ENCODE peak calls at places on chromosomes 3 and 15, in nine cellular contexts. W is tibial artery; G is right atrium auricular region; R is CD8-positive, alpha-beta memory T cell; Y is cardiac muscle cell; B is adrenal gland; V is upper lobe of right lung; X is HCT116; I is transverse colon. F is an unnamed sample. For H3K36me3, the result is how much of the 10 kb centered on the place peaks cover.

GRCh38 chr3:165744025-165744424 is 93.2 kb downstream of the BCHE start:
- DNase-seq in R (no peak), X (no peak), I (no peak), W (no peak), Y (no peak), G (no peak), V (no peak), B (no peak), F (no peak)

GRCh38 chr15:60964527-60964926 is 264.6 kb downstream of the RORA start:
- DNase-seq in G (no peak), I (no peak), Y (no peak), B (peak), X (no peak), W (no peak), R (no peak), V (no peak), F (no peak)

GRCh38 chr3:184629555-184630160 is 68.1 kb downstream of the EPHB3 start:
- DNase-seq in V (no peak), B (no peak), W (no peak), I (no peak), X (no peak), R (no peak), Y (no peak), G (no peak), F (no peak)

GRCh38 chr3:129485681-129486056 is 42.8 kb upstream of the RHO start:
- DNase-seq in X (no peak), Y (peak), B (peak), R (no peak), G (peak), V (peak), W (peak), I (peak), F (no peak)

GRCh38 chr15:42772901-42773300 is 36.0 kb upstream of the CDAN1 start:
- DNase-seq in X (no peak), W (no peak), Y (no peak), R (no peak), B (peak), G (no peak), V (no peak), I (no peak), F (no peak)

GRCh38 chr3:157347577-157348303 is 88.9 kb upstream of the PTX3 start:
- DNase-seq in W (no peak), X (no peak), I (no peak), G (no peak), V (no peak), B (no peak), R (no peak), Y (peak), F (no peak)

GRCh38 chr3:52436500-52437106 is 8.3 kb downstream of the SEMA3G start:
- DNase-seq in Y (peak), R (no peak), I (no peak), V (no peak), W (peak), G (no peak), B (no peak), X (no peak), F (no peak)

GRCh38 chr3:12473503-12473902 is 10.8 kb upstream of the TSEN2 start:
- DNase-seq in G (no peak), B (no peak), I (no peak), R (no peak), Y (no peak), W (no peak), V (no peak), X (no peak), F (no peak)

GRCh38 chr3:16130066-16130465 is 44.4 kb upstream of the GALNT15 start:
- DNase-seq in X (no peak), W (peak), B (no peak), Y (peak), I (no peak), G (no peak), R (no peak), V (no peak), F (no peak)

GRCh38 chr3:181581651-181582050 is 130.1 kb upstream of the SOX2 start:
- DNase-seq in R (no peak), I (no peak), G (no peak), X (no peak), B (no peak), W (no peak), V (no peak), Y (no peak), F (no peak)

GRCh38 chr15:101353240-101353639 is 58.2 kb upstream of the SNRPA1 start:
- DNase-seq in X (no peak), I (no peak), V (no peak), Y (peak), R (no peak), B (no peak), W (no peak), G (no peak), F (no peak)

DNA sequence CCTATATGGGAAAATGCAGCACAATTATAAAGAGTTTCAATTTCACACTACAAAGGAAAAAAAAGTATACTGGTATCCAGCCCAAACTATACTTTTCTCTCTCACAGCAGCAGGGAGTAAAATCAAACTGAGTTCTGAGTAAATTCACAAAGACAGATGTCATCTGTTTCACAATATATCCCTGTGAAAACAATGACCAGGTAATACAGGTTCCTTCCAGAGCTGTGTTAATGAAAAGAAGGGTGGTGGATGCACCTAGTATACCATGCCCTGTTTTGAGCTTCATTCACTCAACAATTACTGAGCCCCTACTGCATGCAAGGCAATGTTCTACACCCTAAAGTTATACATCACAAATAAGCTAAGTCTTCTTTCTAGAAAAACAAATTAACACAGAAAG is 108.5 kb downstream of the TJP1 start:
- DNase-seq in W (no peak), V (no peak), I (no peak), Y (no peak), R (no peak), X (no peak), B (no peak), G (no peak), F (no peak)
- H3K36me3 ChIP-seq in W (half or more), V (half or more), I (under half), Y (half or more), R (under half), X (under half), B (half or more), G (half or more), F (half or more)

DNA sequence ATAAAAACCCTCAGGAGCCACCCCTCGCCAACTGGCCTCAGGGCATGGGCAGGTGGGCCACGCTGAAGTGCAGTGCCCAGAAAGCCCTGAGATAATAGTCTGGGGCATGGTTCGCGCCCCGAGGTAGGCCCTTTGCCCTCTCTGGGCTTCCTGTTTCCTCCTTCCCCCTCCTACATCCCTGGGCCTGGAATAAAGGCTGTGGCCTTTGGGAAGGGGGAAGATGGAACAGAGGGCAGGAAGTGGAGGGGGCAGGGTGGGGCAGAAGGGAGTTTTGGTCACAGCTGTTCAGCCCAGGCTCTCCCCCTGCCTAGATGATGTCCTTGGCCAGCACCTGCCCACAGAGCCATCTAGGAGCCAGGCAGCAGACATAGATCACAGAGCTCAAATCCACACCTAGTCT is 11.3 kb downstream of the CSRNP1 start:
- DNase-seq in R (no peak), W (no peak), B (peak), Y (no peak), X (no peak), G (no peak), I (peak), V (no peak), F (no peak)
- H3K36me3 ChIP-seq in R (under half), W (half or more), B (under half), Y (under half), X (under half), G (half or more), I (under half), V (half or more), F (half or more)

GRCh38 chr3:142359367-142359766 is 88.5 kb downstream of the XRN1 start:
- DNase-seq in R (no peak), V (no peak), W (no peak), X (no peak), G (no peak), I (no peak), B (no peak), Y (no peak), F (no peak)

GRCh38 chr3:142353571-142353970 is 94.3 kb downstream of the XRN1 start:
- DNase-seq in Y (peak), W (no peak), R (no peak), B (no peak), V (no peak), I (no peak), G (no peak), X (no peak), F (no peak)

GRCh38 chr3:142356818-142357217 is 91.0 kb downstream of the XRN1 start:
- DNase-seq in V (no peak), B (no peak), G (no peak), R (no peak), Y (no peak), I (no peak), W (no peak), X (no peak), F (no peak)

GRCh38 chr3:142354076-142354475 is 93.8 kb downstream of the XRN1 start:
- DNase-seq in Y (no peak), W (no peak), G (no peak), I (no peak), B (no peak), V (no peak), R (no peak), X (no peak), F (no peak)

GRCh38 chr3:142355692-142356091 is 92.1 kb downstream of the XRN1 start:
- DNase-seq in R (no peak), V (no peak), B (no peak), G (no peak), I (no peak), W (no peak), X (no peak), Y (no peak), F (no peak)
- H3K36me3 ChIP-seq in R (under half), V (half or more), B (half or more), G (half or more), I (half or more), W (half or more), X (under half), Y (under half), F (under half)

GRCh38 chr3:141904203-141904602 is 27.8 kb downstream of the ATP1B3 start:
- DNase-seq in Y (no peak), R (no peak), G (no peak), V (no peak), X (no peak), I (no peak), B (no peak), W (no peak), F (no peak)
- H3K36me3 ChIP-seq in Y (under half), R (under half), G (under half), V (under half), X (under half), I (under half), B (under half), W (under half), F (half or more)

DNA sequence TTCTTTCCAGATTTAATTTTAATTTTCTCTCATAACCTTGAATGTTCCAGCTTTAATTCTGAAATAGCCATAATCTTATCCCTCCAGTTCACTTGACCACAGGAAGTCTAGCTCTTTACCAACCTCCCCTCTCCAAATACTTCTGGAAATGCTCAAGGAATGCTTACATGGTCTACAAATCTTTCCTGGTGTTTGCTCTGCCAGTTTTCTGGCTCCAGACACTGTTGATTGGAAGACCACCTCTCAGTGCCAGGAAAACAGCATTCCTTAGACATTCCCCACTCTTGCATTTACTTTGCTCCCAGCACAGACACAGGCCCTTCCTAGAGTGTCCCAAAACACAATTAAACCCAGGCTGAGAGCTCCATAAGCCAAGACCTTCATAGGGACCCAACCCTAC is 98.6 kb downstream of the MESD start:
- DNase-seq in X (no peak), R (no peak), I (no peak), G (no peak), Y (peak), B (no peak), V (no peak), W (no peak), F (no peak)
- H3K36me3 ChIP-seq in X (under half), R (under half), I (under half), G (under half), Y (under half), B (under half), V (under half), W (under half), F (under half)

DNA sequence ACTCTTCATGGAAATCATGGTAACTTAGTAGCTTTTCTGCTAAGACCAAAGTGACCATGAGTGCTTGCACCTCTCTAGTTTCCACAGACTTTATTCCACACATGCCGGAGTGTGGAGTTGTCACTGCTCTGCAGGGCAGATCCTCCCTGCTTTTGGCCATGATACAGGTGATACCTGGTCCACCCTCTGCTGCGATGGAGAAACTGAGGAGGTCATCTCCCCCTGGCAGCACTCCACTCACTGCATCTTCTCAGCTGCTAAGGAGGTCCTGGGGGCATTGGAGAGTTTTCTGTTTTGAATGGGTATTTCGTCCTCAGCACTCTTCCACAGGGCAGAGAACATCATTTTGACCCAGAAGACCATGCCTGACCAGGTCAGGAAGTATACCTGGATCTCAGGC is 31.1 kb downstream of the RBM5 start:
- DNase-seq in G (no peak), I (no peak), X (no peak), R (no peak), B (no peak), Y (no peak), V (no peak), W (no peak), F (no peak)
- H3K36me3 ChIP-seq in G (half or more), I (under half), X (under half), R (under half), B (half or more), Y (under half), V (half or more), W (half or more), F (half or more)

GRCh38 chr15:63715818-63716217 is 117.9 kb downstream of the HERC1 start:
- DNase-seq in R (no peak), B (no peak), V (no peak), I (no peak), G (no peak), X (no peak), W (no peak), Y (no peak), F (no peak)

GRCh38 chr15:63708141-63708772 is 111.1 kb downstream of the FBXL22 start:
- DNase-seq in B (no peak), Y (peak), W (no peak), X (no peak), V (no peak), R (peak), I (no peak), G (no peak), F (no peak)

GRCh38 chr15:63718590-63719035 is 115.1 kb downstream of the HERC1 start:
- DNase-seq in X (no peak), G (no peak), R (no peak), W (no peak), Y (peak), I (no peak), B (no peak), V (no peak), F (no peak)

GRCh38 chr15:63709365-63709764 is 112.2 kb downstream of the FBXL22 start:
- DNase-seq in G (no peak), W (no peak), Y (no peak), B (no peak), X (no peak), R (no peak), I (no peak), V (no peak), F (no peak)

DNA sequence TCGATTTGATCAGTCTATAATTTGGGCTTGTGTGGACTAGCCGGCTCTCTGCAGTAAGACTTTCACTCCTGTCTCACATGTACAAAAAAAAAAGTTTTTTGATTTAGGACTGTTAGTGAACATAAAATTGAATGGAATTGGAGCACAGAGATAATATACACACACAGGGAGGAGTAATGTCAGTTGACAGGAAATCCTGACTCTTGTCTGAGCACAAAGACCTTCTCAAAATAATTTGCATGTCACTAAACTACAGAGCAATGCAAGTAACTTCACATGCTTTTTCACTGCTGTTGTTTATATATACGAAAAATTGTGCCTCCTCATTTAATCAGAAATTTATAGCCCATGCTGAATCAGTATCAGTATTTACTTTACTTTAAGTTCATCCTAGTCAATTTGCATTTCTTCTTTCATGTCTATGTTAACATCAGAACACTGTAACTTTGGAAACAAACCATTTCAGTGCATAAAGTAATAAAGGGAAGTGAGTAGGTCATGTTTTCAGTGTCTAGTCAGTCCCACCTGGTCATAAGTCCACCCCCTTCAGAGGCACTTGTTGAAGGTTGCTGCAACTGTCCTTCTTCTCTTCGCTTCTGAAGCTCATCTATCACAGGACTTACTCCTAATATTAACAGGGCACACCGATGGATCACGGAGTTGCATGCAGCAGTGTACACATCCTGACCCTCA is 115.8 kb downstream of the FBXL22 start:
- DNase-seq in B (no peak), R (no peak), G (no peak), V (no peak), Y (no peak), I (no peak), X (no peak), W (no peak), F (no peak)
- H3K36me3 ChIP-seq in B (under half), R (under half), G (half or more), V (half or more), Y (under half), I (under half), X (under half), W (half or more), F (under half)

GRCh38 chr3:35678552-35679220 is 39.4 kb downstream of the ARPP21 start:
- DNase-seq in W (no peak), R (no peak), B (no peak), I (no peak), V (no peak), G (no peak), Y (no peak), X (no peak), F (no peak)
- H3K36me3 ChIP-seq in W (under half), R (under half), B (under half), I (under half), V (under half), G (under half), Y (under half), X (under half), F (under half)

DNA sequence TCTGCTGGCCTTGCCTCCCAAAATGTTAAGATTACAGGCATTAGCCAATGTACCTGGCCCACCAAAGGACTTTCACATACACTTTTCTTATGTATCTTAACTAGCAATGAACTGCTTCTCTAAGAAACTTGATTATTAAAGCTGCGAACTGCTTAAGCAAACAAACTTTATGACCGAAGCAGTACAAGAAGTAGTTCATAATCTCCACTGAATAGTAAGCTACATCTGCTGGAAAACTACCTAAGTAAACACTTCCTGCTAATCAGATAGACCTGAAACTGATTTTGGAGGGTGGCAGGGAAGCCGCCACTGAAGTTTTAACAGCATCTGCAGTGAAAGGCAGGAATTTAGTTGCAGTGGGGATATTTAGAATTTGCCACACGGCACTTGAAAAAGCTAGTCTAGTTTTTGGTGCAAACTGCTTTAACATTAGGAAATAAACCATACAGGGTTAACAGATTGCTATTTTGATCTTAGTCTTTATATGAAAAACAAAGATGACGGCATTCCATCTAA is 8.1 kb downstream of the HYPK start:
- DNase-seq in G (no peak), B (peak), I (no peak), Y (no peak), W (no peak), X (no peak), R (no peak), V (no peak), F (no peak)
- H3K36me3 ChIP-seq in G (half or more), B (half or more), I (under half), Y (half or more), W (half or more), X (half or more), R (half or more), V (half or more), F (half or more)

DNA sequence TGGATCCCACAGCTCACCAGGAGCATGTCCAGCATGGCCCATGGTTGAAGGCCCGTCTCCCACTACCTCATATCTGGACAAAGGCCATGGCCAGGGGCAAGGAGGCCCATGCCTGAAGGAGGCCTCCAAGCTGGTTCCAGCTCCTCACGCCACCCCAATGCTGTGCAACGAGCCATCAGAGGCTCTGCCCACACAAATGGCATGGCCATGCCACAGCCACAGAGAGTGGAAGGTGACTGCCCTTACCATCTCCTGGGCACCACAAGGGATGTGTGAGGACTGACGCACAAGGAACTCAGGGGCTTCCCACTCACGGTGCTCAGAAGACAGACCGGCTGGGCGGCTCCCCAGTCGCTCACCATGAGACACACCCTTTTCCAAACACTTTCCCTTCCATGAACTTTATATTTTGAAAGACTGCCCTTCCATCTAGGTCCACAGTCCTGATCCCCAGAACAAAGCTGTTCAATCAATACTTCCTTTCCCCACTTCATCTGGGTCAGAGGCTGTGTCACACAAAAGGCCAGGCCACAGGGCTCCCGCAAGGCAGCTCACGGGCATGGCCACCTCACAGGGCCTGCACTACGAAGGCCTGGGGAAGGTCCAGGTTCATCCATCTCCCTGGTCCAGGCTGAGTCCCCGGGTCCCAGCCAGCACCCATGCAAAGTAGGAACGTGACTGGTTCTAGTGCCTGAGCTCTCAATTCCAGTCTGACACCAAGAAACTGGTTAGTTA is 66.4 kb downstream of the CYFIP1 start:
- DNase-seq in G (no peak), X (no peak), I (no peak), V (no peak), R (no peak), Y (no peak), W (no peak), B (no peak), F (no peak)
- H3K36me3 ChIP-seq in G (half or more), X (under half), I (half or more), V (half or more), R (under half), Y (under half), W (half or more), B (half or more), F (half or more)